ENCODE peak calls at places on chromosomes 4 and X, in ten cellular contexts. B is uterus, W is IMR-90, D is psoas muscle, U is lower lobe of right lung, E is ovary, X is cardiac muscle cell, N is neuronal stem cell, S is A549, F is HAP-1. C is an unnamed sample.

GRCh38 chr4:223913-224497 is 81.3 kb downstream of the ZNF732 start:
- DNase-seq in W (no peak), S (no peak), E (no peak), B (no peak), N (no peak), D (no peak), U (no peak), F (no peak), X (no peak), C (no peak)

GRCh38 chr4:985123-985830 is 1.6 kb upstream of the IDUA start:
- DNase-seq in F (no peak), S (peak; percentile 46), B (no peak), W (no peak), U (peak; percentile 90), N (no peak), D (peak; percentile 77), E (no peak), X (peak; percentile 53), C (peak; percentile 81)

GRCh38 chr4:71441186-71442169 is 102.7 kb downstream of the SLC4A4 start:
- DNase-seq in S (no peak), E (no peak), N (no peak), F (no peak), U (no peak), D (no peak), X (no peak), W (peak; percentile 52), B (no peak), C (no peak)

GRCh38 chr4:9384126-9384525 is 21.2 kb downstream of the USP17L30 start:
- DNase-seq in X (no peak), S (no peak), B (no peak), F (no peak), D (no peak), W (no peak), E (no peak), U (no peak), N (no peak), C (no peak)

GRCh38 chrX:88284844-88285243 is 462.2 kb upstream of the CPXCR1 start:
- DNase-seq in S (no peak), F (no peak), X (no peak), W (no peak), N (no peak), D (no peak), E (no peak), B (no peak), U (no peak), C (no peak)

GRCh38 chrX:129568349-129568748 is 28.3 kb downstream of the OCRL start:
- DNase-seq in E (no peak), F (no peak), U (no peak), W (no peak), D (no peak), X (no peak), B (no peak), S (no peak), N (no peak), C (no peak)

GRCh38 chr4:89283226-89283974 is 24.2 kb downstream of the GPRIN3 start:
- DNase-seq in S (no peak), B (no peak), N (no peak), D (no peak), W (no peak), F (no peak), U (peak; percentile 48), X (peak; percentile 54), E (no peak), C (no peak)

GRCh38 chrX:1391707-1392375 is at the start of gene SLC25A6:
- DNase-seq in S (peak; percentile 91), F (peak; percentile 99), W (peak; percentile 95), E (peak; percentile 99), N (peak; percentile 98), B (peak; percentile 100), D (peak; percentile 100), X (peak; percentile 99), U (peak; percentile 99), C (peak; percentile 100)

GRCh38 chrX:140157143-140157542 is 191.8 kb upstream of the CXorf66 start:
- DNase-seq in U (no peak), E (no peak), X (peak; percentile 39), W (no peak), S (no peak), N (no peak), B (no peak), D (no peak), F (no peak), C (no peak)

GRCh38 chr4:80189956-80190671 is 7.2 kb upstream of the PRDM8 start:
- DNase-seq in W (peak; percentile 68), D (peak; percentile 60), B (no peak), X (peak; percentile 46), F (no peak), U (no peak), S (no peak), E (no peak), N (no peak), C (no peak)

GRCh38 chr4:157265281-157265680 is 44.8 kb downstream of the GRIA2 start:
- DNase-seq in F (peak; percentile 18), B (no peak), X (no peak), N (peak; percentile 2), D (peak; percentile 65), E (no peak), S (no peak), W (no peak), U (no peak), C (no peak)

GRCh38 chr4:3636628-3637320 is 104.6 kb upstream of the LRPAP1 start:
- DNase-seq in U (peak; percentile 24), E (no peak), N (no peak), F (no peak), X (no peak), W (no peak), D (peak; percentile 30), B (no peak), S (no peak), C (no peak)

GRCh38 chr4:3638080-3638715 is 106.0 kb upstream of the LRPAP1 start:
- DNase-seq in N (no peak), U (no peak), E (no peak), D (no peak), B (peak; percentile 70), X (no peak), S (no peak), W (no peak), F (no peak), C (no peak)

GRCh38 chr4:3634281-3635089 is 102.3 kb upstream of the LRPAP1 start:
- DNase-seq in N (no peak), U (peak; percentile 27), E (no peak), X (no peak), W (no peak), S (no peak), B (no peak), D (peak; percentile 41), F (no peak), C (peak; percentile 64)

GRCh38 chr4:3637326-3638016 is 105.2 kb upstream of the LRPAP1 start:
- DNase-seq in S (no peak), E (no peak), D (peak; percentile 55), N (no peak), B (peak; percentile 81), W (no peak), X (no peak), F (no peak), U (peak; percentile 40), C (no peak)

DNA sequence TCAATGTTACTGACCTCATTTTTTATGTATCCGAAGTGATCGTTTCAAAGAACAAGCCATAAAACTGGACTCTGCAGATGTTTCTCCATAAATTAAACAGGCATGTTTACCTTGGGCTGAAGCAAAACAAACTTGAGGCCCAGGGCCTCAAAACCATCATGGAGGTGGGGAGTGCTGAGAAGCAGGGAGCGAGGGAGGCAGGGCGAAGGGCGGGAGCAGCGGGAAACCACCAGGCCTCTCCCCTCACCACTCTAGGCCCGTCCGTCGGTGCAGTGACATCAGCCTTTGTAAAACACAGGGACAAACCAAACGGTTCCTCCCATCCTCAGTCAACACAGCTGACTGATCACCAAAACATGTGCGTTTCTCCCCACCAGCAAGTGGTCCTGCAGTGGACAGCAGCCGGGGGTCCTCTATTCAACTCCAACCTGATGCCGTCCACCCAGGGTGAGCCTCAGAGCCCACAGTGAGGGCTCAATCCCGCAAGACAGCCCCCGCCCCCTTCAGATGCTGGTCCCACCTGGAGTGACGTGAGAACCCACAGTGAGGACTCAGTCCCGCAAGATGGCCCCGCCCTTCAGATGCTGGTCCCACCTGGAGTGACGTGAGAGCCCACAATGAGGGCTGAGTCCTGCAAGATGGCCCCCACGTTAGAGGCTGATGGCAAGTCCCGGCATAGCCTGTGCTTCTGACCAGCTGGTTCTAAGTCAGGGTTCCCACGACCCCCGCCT is 103.0 kb upstream of the LRPAP1 start:
- DNase-seq in E (no peak), W (no peak), X (no peak), F (no peak), S (no peak), B (no peak), U (peak; percentile 18), D (peak; percentile 6), N (no peak), C (peak; percentile 38)
- H3K4me1 ChIP-seq in E (no peaks in the 10 kb centered on the region), W (no peaks in the 10 kb centered on the region), X (no peaks in the 10 kb centered on the region), F (no peaks in the 10 kb centered on the region), S (no peaks in the 10 kb centered on the region), B (peaks cover 5% of the 10 kb centered on the region), U (no peaks in the 10 kb centered on the region), D (no peaks in the 10 kb centered on the region), N (peaks cover 5% of the 10 kb centered on the region), C (no peaks in the 10 kb centered on the region)

DNA sequence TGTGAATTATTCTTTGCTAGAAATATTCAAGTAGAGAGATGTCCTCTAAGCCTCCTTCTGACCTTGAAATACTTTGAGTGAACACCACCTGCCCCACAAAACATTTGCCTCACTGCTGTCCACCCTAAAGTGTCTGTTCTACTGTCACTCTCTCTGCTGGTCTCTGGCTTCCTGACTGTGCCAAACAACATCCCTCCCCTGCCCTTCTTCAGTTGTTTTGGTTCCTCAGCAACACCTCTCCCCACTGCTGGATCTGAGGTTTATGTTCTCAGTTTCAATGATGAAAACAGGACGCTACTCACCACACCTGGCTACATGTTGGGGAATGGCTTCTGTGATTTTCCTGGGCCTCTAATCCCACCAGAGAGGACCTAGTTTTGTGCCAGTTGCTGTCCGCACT is 456.9 kb downstream of the BCOR start:
- DNase-seq in U (no peak), X (no peak), W (no peak), B (no peak), E (no peak), F (no peak), D (no peak), S (no peak), N (no peak), C (no peak)
- H3K4me1 ChIP-seq in U (no peaks in the 10 kb centered on the region), X (peaks cover 20% of the 10 kb centered on the region), W (no peaks in the 10 kb centered on the region), B (no peaks in the 10 kb centered on the region), E (peaks cover 4% of the 10 kb centered on the region), F (no peaks in the 10 kb centered on the region), D (no peaks in the 10 kb centered on the region), S (no peaks in the 10 kb centered on the region), N (peaks cover 3% of the 10 kb centered on the region), C (no peaks in the 10 kb centered on the region)

GRCh38 chr4:147789596-147789995 is 57.7 kb downstream of the ARHGAP10 start:
- DNase-seq in W (peak; percentile 23), D (no peak), U (no peak), X (no peak), F (no peak), E (no peak), N (no peak), B (no peak), S (no peak), C (no peak)
- H3K4me1 ChIP-seq in W (peaks cover 23% of the 10 kb centered on the region), D (peaks cover 73% of the 10 kb centered on the region), U (peaks cover 53% of the 10 kb centered on the region), X (peaks cover 44% of the 10 kb centered on the region), F (peaks cover 12% of the 10 kb centered on the region), E (peaks cover 28% of the 10 kb centered on the region), N (peaks cover 6% of the 10 kb centered on the region), B (peaks cover 5% of the 10 kb centered on the region), S (peaks cover 36% of the 10 kb centered on the region), C (peaks cover 9% of the 10 kb centered on the region)

GRCh38 chr4:99394913-99395312 is 40.2 kb downstream of the ADH7 start:
- DNase-seq in W (peak; percentile 80), S (no peak), E (no peak), B (no peak), U (no peak), F (no peak), D (no peak), X (peak; percentile 42), N (no peak), C (no peak)
- H3K4me1 ChIP-seq in W (peaks cover 9% of the 10 kb centered on the region), S (no peaks in the 10 kb centered on the region), E (peaks cover 5% of the 10 kb centered on the region), B (peaks cover 11% of the 10 kb centered on the region), U (peaks cover 5% of the 10 kb centered on the region), F (no peaks in the 10 kb centered on the region), D (no peaks in the 10 kb centered on the region), X (no peaks in the 10 kb centered on the region), N (no peaks in the 10 kb centered on the region), C (peaks cover 2% of the 10 kb centered on the region)

GRCh38 chr4:8205749-8206611 is 6.9 kb downstream of the SH3TC1 start:
- DNase-seq in D (no peak), U (no peak), N (no peak), E (no peak), B (no peak), F (no peak), W (no peak), S (no peak), X (no peak), C (no peak)
- H3K4me1 ChIP-seq in D (no peaks in the 10 kb centered on the region), U (peaks cover 23% of the 10 kb centered on the region), N (peaks cover 3% of the 10 kb centered on the region), E (no peaks in the 10 kb centered on the region), B (no peaks in the 10 kb centered on the region), F (no peaks in the 10 kb centered on the region), W (peaks cover 3% of the 10 kb centered on the region), S (peaks cover 9% of the 10 kb centered on the region), X (peaks cover 9% of the 10 kb centered on the region), C (no peaks in the 10 kb centered on the region)

C was measured in aorta.